ENCODE peak calls at places on chromosomes 1 and 21, in eight cellular contexts. O is endothelial cell of umbilical vein, H is vagina, Z is K562, J is spleen, A is SK-N-SH, D is HCT116, N is transverse colon. P is an unnamed sample.

GRCh38 chr1:160866861-160867260 is 4.2 kb upstream of the CD244 start:
- DNase-seq in H (no peak), O (no peak), N (no peak), Z (no peak), J (no peak), A (no peak), D (no peak), P (no peak)

GRCh38 chr1:181318858-181319235 is 164.5 kb upstream of the CACNA1E start:
- DNase-seq in O (no peak), Z (no peak), D (no peak), A (no peak), H (no peak), N (no peak), J (no peak), P (no peak)

GRCh38 chr1:103525114-103525606 is 339 bp upstream of the RNPC3 start:
- DNase-seq in H (no peak), D (no peak), A (peak; percentile 58), Z (peak; percentile 77), O (peak; percentile 56), J (peak; percentile 72), N (no peak), P (no peak)

GRCh38 chr1:6012529-6013318 is 20.5 kb upstream of the NPHP4 start:
- DNase-seq in A (no peak), N (no peak), O (no peak), D (no peak), H (no peak), J (peak; percentile 64), Z (no peak), P (no peak)

GRCh38 chr1:38641661-38642060 is 217.9 kb downstream of the RRAGC start:
- DNase-seq in A (no peak), N (no peak), Z (no peak), H (peak; percentile 34), D (no peak), J (no peak), O (no peak), P (no peak)

GRCh38 chr1:22420456-22421053 is 31.1 kb upstream of the ZBTB40 start:
- DNase-seq in Z (peak; percentile 82), N (peak; percentile 81), J (peak; percentile 88), A (peak; percentile 90), D (peak; percentile 66), H (no peak), O (peak; percentile 80), P (peak; percentile 81)

GRCh38 chr1:170424346-170424745 is 107.6 kb upstream of the GORAB start:
- DNase-seq in Z (no peak), J (no peak), A (no peak), O (no peak), N (no peak), H (no peak), D (no peak), P (no peak)

GRCh38 chr1:160781914-160782689 is 13.9 kb upstream of the LY9 start:
- DNase-seq in Z (no peak), O (no peak), N (peak; percentile 42), H (no peak), D (no peak), A (no peak), J (no peak), P (no peak)

GRCh38 chr1:114386129-114387037 is 124.6 kb downstream of the TRIM33 start:
- DNase-seq in Z (peak; percentile 77), N (no peak), O (no peak), D (no peak), J (no peak), H (no peak), A (no peak), P (no peak)

GRCh38 chr1:244851546-244852231 is 12.7 kb downstream of the HNRNPU start:
- DNase-seq in H (no peak), Z (no peak), D (no peak), J (no peak), O (no peak), N (no peak), A (no peak), P (no peak)

GRCh38 chr1:89719502-89720306 is 86.8 kb downstream of the LRRC8C start:
- DNase-seq in A (peak; percentile 41), D (no peak), J (no peak), H (no peak), Z (peak; percentile 34), O (peak; percentile 89), N (no peak), P (no peak)

GRCh38 chr1:9603307-9603706 is 14.6 kb downstream of the TMEM201 start:
- DNase-seq in O (no peak), D (no peak), H (no peak), A (peak; percentile 24), Z (no peak), N (no peak), J (no peak), P (no peak)

GRCh38 chr1:111961773-111962565 is 27.5 kb downstream of the KCND3 start:
- DNase-seq in H (no peak), N (no peak), J (no peak), O (no peak), Z (no peak), D (no peak), A (no peak), P (no peak)

GRCh38 chr1:23927097-23927496 is 13.9 kb upstream of the CNR2 start:
- DNase-seq in N (no peak), A (no peak), Z (no peak), D (no peak), J (no peak), O (no peak), H (no peak), P (no peak)

GRCh38 chr1:67710417-67710816 is 25.4 kb downstream of the GADD45A start:
- DNase-seq in A (no peak), H (no peak), N (no peak), D (no peak), J (no peak), Z (peak; percentile 55), O (peak; percentile 83), P (no peak)

GRCh38 chr1:216425577-216425976 is 2.3 kb upstream of the USH2A start:
- DNase-seq in J (no peak), N (no peak), D (no peak), A (no peak), Z (no peak), H (no peak), O (no peak), P (no peak)

GRCh38 chr1:68448365-68448764 is 1.4 kb downstream of the RPE65 start:
- DNase-seq in J (no peak), O (no peak), H (no peak), Z (no peak), D (no peak), N (no peak), A (no peak), P (no peak)

GRCh38 chr1:36768486-36769178 is 265.7 kb downstream of the GRIK3 start:
- DNase-seq in D (no peak), O (no peak), Z (no peak), N (no peak), H (no peak), A (peak; percentile 87), J (peak; percentile 45), P (peak; percentile 29)

GRCh38 chr1:36772837-36773495 is 261.3 kb downstream of the GRIK3 start:
- DNase-seq in A (no peak), H (no peak), N (no peak), D (no peak), J (no peak), O (no peak), Z (no peak), P (no peak)

GRCh38 chr1:36769886-36770830 is 264.2 kb downstream of the GRIK3 start:
- DNase-seq in H (no peak), N (no peak), J (peak; percentile 40), D (no peak), O (no peak), Z (no peak), A (no peak), P (peak; percentile 20)

GRCh38 chr1:36771678-36772284 is 262.5 kb downstream of the GRIK3 start:
- DNase-seq in A (no peak), N (no peak), D (no peak), H (no peak), J (peak; percentile 54), Z (no peak), O (no peak), P (peak; percentile 50)

DNA sequence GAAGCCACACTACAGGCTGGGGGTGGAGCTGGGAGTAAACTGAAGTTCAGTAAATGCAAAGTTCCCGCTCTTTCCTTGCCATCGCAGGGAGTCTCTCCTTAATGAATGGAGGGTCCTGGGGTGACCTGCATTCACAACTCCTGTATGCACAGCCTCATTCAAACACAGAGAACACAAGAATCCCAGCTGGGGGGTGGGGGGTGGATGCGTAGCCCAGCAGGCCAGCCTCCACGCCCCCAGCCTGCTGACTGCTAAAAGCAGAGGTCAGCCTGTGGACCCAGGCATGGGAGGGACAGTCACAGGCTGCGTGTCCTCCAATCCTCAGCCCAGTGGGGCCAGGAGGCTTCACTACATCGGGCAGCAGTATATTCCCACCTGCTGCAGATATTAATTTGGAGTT is 263.1 kb downstream of the GRIK3 start:
- DNase-seq in Z (no peak), A (no peak), N (no peak), H (no peak), D (no peak), O (no peak), J (peak; percentile 28), P (peak; percentile 25)
- H3K27ac ChIP-seq in Z (no peak overlapping the region), A (no peak overlapping the region), N (no peak overlapping the region), H (no peak overlapping the region), D (no peak overlapping the region), O (no peak overlapping the region), J (no peak overlapping the region), P (no peak overlapping the region)

GRCh38 chr1:226743259-226743658 is 4.2 kb upstream of the ITPKB start:
- DNase-seq in D (no peak), O (no peak), Z (no peak), N (no peak), A (no peak), J (no peak), H (no peak), P (no peak)
- H3K4me3 ChIP-seq in D (no peak overlapping the region), O (no peak overlapping the region), Z (no peak overlapping the region), N (no peak overlapping the region), A (no peak overlapping the region), J (no peak overlapping the region), H (no peak overlapping the region), P (no peak overlapping the region)

GRCh38 chr1:145985502-145986439 is 10.6 kb downstream of the TXNIP start:
- DNase-seq in H (no peak), N (no peak), O (peak; percentile 63), D (peak; percentile 33), Z (no peak), A (no peak), J (no peak), P (peak; percentile 87)
- TF ChIP-seq POLR2AphosphoS5 in H (peak; percentile 35), N (peak; percentile 67), O (no peak), D (peak; percentile 29), Z (no peak), A (no peak), J (peak; percentile 23), P (peak; percentile 54)

GRCh38 chr21:41611441-41611840 is 103.5 kb upstream of the TMPRSS2 start:
- DNase-seq in D (no peak), Z (no peak), J (no peak), N (no peak), A (no peak), O (no peak), H (no peak), P (peak; percentile 30)

GRCh38 chr21:41614456-41615010 is 106.6 kb upstream of the TMPRSS2 start:
- DNase-seq in H (no peak), A (no peak), N (no peak), D (no peak), J (no peak), Z (no peak), O (no peak), P (no peak)

GRCh38 chr21:41612674-41613250 is 104.8 kb upstream of the TMPRSS2 start:
- DNase-seq in D (no peak), O (no peak), Z (peak; percentile 52), H (no peak), A (peak; percentile 79), J (no peak), N (peak; percentile 57), P (peak; percentile 91)

GRCh38 chr21:41611966-41612606 is 104.1 kb upstream of the TMPRSS2 start:
- DNase-seq in Z (peak; percentile 30), O (no peak), H (no peak), J (no peak), N (peak; percentile 77), A (no peak), D (peak; percentile 50), P (peak; percentile 42)

GRCh38 chr21:41613421-41613998 is 105.6 kb upstream of the TMPRSS2 start:
- DNase-seq in N (no peak), D (no peak), Z (no peak), J (no peak), A (no peak), O (no peak), H (no peak), P (no peak)
- H3K27ac ChIP-seq in N (peak overlapping the region; percentile 46), D (no peak overlapping the region), Z (no peak overlapping the region), J (no peak overlapping the region), A (peak overlapping the region; percentile 60), O (no peak overlapping the region), H (peak overlapping the region; percentile 77), P (peak overlapping the region; percentile 81)

P was measured in sigmoid colon.